ENCODE peak calls at places on chromosomes 16 and 17, in seven cellular contexts. T is IMR-90; H is activated naive CD4-positive, alpha-beta T cell; E is nephron progenitor cell; W is GM12864; S is mammary epithelial cell; V is activated CD4-positive, alpha-beta T cell treated with anti-CD3 and anti-CD28 coated beads for 1 hour. M is an unnamed sample.

GRCh38 chr16:85645021-85645589 is 32.0 kb downstream of the GSE1 start:
- DNase-seq in T (no peak), H (no peak), E (no peak), W (no peak), S (peak; percentile 47), V (no peak), M (no peak)

GRCh38 chr16:67417333-67418061 is 1.2 kb upstream of the ZDHHC1 start:
- DNase-seq in T (no peak), H (no peak), E (no peak), W (no peak), S (no peak), V (no peak), M (no peak)

GRCh38 chr16:88785106-88785924 is at the start of gene PIEZO1:
- DNase-seq in T (peak; percentile 52), H (peak; percentile 77), E (peak; percentile 73), W (no peak), S (peak; percentile 47), V (peak; percentile 79), M (peak; percentile 82)

GRCh38 chr16:74691093-74691855 is 9.4 kb downstream of the MLKL start:
- DNase-seq in T (peak; percentile 17), H (no peak), E (no peak), W (no peak), S (no peak), V (no peak), M (no peak)

GRCh38 chr16:51621610-51622009 is 470.5 kb upstream of the SALL1 start:
- DNase-seq in T (no peak), H (no peak), E (no peak), W (no peak), S (peak; percentile 50), V (no peak), M (no peak)

GRCh38 chr17:67245694-67246397 is 850 bp upstream of the HELZ start:
- DNase-seq in T (no peak), H (no peak), E (peak; percentile 84), W (no peak), S (peak; percentile 26), V (peak; percentile 26), M (peak; percentile 38)

GRCh38 chr17:3527468-3527867 is 30.1 kb downstream of the TRPV3 start:
- DNase-seq in T (no peak), H (no peak), E (no peak), W (no peak), S (no peak), V (no peak), M (no peak)

GRCh38 chr17:65537845-65538678 is 23.4 kb downstream of the AXIN2 start:
- DNase-seq in T (no peak), H (peak; percentile 39), E (no peak), W (no peak), S (no peak), V (peak; percentile 64), M (peak; percentile 88)

GRCh38 chr17:7932483-7932891 is 481 bp downstream of the CNTROB start:
- DNase-seq in T (peak; percentile 21), H (no peak), E (peak; percentile 19), W (no peak), S (peak; percentile 32), V (no peak), M (no peak)

GRCh38 chr16:775236-775796 is 12.9 kb downstream of the RPUSD1 start:
- DNase-seq in T (no peak), H (no peak), E (no peak), W (no peak), S (no peak), V (no peak), M (no peak)

GRCh38 chr17:30300803-30301202 is 9.1 kb upstream of the BLMH start:
- DNase-seq in T (no peak), H (no peak), E (no peak), W (no peak), S (no peak), V (no peak), M (no peak)

GRCh38 chr17:19978206-19978802 is 676 bp upstream of the AKAP10 start:
- DNase-seq in T (no peak), H (no peak), E (no peak), W (peak; percentile 43), S (no peak), V (no peak), M (no peak)

GRCh38 chr16:66036162-66036561 is 330.3 kb upstream of the CDH5 start:
- DNase-seq in T (peak; percentile 37), H (no peak), E (no peak), W (no peak), S (no peak), V (no peak), M (no peak)

GRCh38 chr17:56478836-56479447 is 114.6 kb upstream of the NOG start:
- DNase-seq in T (peak; percentile 25), H (no peak), E (no peak), W (no peak), S (peak; percentile 32), V (no peak), M (no peak)

GRCh38 chr16:2210386-2211365 is at the start of gene BRICD5:
- DNase-seq in T (peak; percentile 19), H (no peak), E (no peak), W (no peak), S (no peak), V (no peak), M (no peak)

GRCh38 chr16:918068-918467 is 52.7 kb downstream of the LMF1 start:
- DNase-seq in T (peak; percentile 11), H (no peak), E (no peak), W (no peak), S (no peak), V (no peak), M (no peak)

GRCh38 chr17:48427598-48427997 is 2.4 kb downstream of the SKAP1 start:
- DNase-seq in T (no peak), H (peak; percentile 20), E (no peak), W (peak; percentile 74), S (no peak), V (peak; percentile 42), M (peak; percentile 49)

GRCh38 chr17:42817866-42818265 is 6.2 kb downstream of the BECN1 start:
- DNase-seq in T (peak; percentile 56), H (no peak), E (no peak), W (no peak), S (peak; percentile 79), V (no peak), M (no peak)

GRCh38 chr17:59254742-59255141 is 34.4 kb downstream of the GDPD1 start:
- DNase-seq in T (no peak), H (no peak), E (no peak), W (no peak), S (no peak), V (no peak), M (no peak)

GRCh38 chr17:27471321-27472269 is 15.3 kb downstream of the KSR1 start:
- DNase-seq in T (peak; percentile 41), H (no peak), E (no peak), W (peak; percentile 92), S (peak; percentile 96), V (peak; percentile 54), M (peak; percentile 40)

GRCh38 chr17:76014925-76015261 is 12.2 kb downstream of the EVPL start:
- DNase-seq in T (no peak), H (no peak), E (no peak), W (no peak), S (peak; percentile 57), V (no peak), M (no peak)

GRCh38 chr16:49857423-49858181 is 1.7 kb upstream of the ZNF423 start:
- DNase-seq in T (peak; percentile 11), H (no peak), E (peak; percentile 65), W (no peak), S (peak; percentile 37), V (peak; percentile 20), M (no peak)

GRCh38 chr16:57270221-57271062 is 14.0 kb downstream of the PLLP start:
- DNase-seq in T (no peak), H (no peak), E (no peak), W (no peak), S (no peak), V (no peak), M (no peak)

GRCh38 chr16:19997734-19998133 is 76.0 kb downstream of the GPR139 start:
- DNase-seq in T (no peak), H (no peak), E (no peak), W (no peak), S (no peak), V (no peak), M (no peak)

GRCh38 chr17:76725580-76726230 is 701 bp downstream of the JMJD6 start:
- DNase-seq in T (peak; percentile 40), H (peak; percentile 43), E (no peak), W (no peak), S (peak; percentile 32), V (peak; percentile 56), M (peak; percentile 68)

GRCh38 chr16:77679901-77680300 is 42.4 kb upstream of the NUDT7 start:
- DNase-seq in T (no peak), H (no peak), E (no peak), W (peak; percentile 18), S (no peak), V (no peak), M (no peak)

GRCh38 chr17:8991514-8992285 is 26.2 kb upstream of the PIK3R5 start:
- DNase-seq in T (peak; percentile 57), H (peak; percentile 7), E (peak; percentile 75), W (no peak), S (peak; percentile 47), V (peak; percentile 29), M (peak; percentile 59)

M was measured in T-helper 1 cell.